ENCODE peak calls at places on chromosomes 6 and 20, in six cellular contexts. L is endodermal cell, F is HepG2, E is fibroblast of lung, N is PC-3, U is mammary epithelial cell. K is an unnamed sample.

GRCh38 chr20:61558726-61559125 is 306.7 kb downstream of the CDH4 start:
- DNase-seq in L (peak), F (no peak), E (peak), N (no peak), U (no peak), K (no peak)

GRCh38 chr20:44033344-44033743 is 118.7 kb downstream of the TOX2 start:
- DNase-seq in L (no peak), F (no peak), E (peak), N (no peak), U (no peak), K (no peak)

GRCh38 chr6:108686896-108687295 is 126.2 kb downstream of the FOXO3 start:
- DNase-seq in L (no peak), F (no peak), E (no peak), N (no peak), U (no peak), K (no peak)

GRCh38 chr6:23980965-23981364 is 145.1 kb upstream of the NRSN1 start:
- DNase-seq in L (no peak), F (no peak), E (peak), N (peak), U (no peak), K (peak)

GRCh38 chr6:13614126-13614925 is 809 bp upstream of the NOL7 start:
- DNase-seq in L (peak), F (peak), E (peak), N (peak), U (no peak), K (peak)

GRCh38 chr6:71383891-71384489 is 95.4 kb downstream of the OGFRL1 start:
- DNase-seq in L (no peak), F (peak), E (peak), N (peak), U (no peak), K (peak)

GRCh38 chr6:146813554-146813953 is 214.8 kb downstream of the ADGB start:
- DNase-seq in L (no peak), F (no peak), E (peak), N (peak), U (no peak), K (no peak)

GRCh38 chr20:20214757-20215275 is 153.1 kb upstream of the INSM1 start:
- DNase-seq in L (no peak), F (no peak), E (no peak), N (no peak), U (no peak), K (no peak)

GRCh38 chr6:24646771-24647170 is 780 bp upstream of the KIAA0319 start:
- DNase-seq in L (no peak), F (no peak), E (peak), N (peak), U (peak), K (no peak)

GRCh38 chr6:142088858-142089216 is 43.9 kb upstream of the GJE1 start:
- DNase-seq in L (peak), F (no peak), E (peak), N (peak), U (peak), K (peak)

GRCh38 chr6:107185570-107185969 is 70.3 kb upstream of the BEND3 start:
- DNase-seq in L (peak), F (peak), E (peak), N (peak), U (peak), K (peak)

GRCh38 chr6:144321839-144322591 is 36.9 kb downstream of the UTRN start:
- DNase-seq in L (peak), F (no peak), E (peak), N (peak), U (no peak), K (peak)

GRCh38 chr20:44080646-44081267 is 106.2 kb downstream of the JPH2 start:
- DNase-seq in L (peak), F (peak), E (peak), N (peak), U (peak), K (peak)

GRCh38 chr6:170480045-170480714 is 72.9 kb downstream of the PSMB1 start:
- DNase-seq in L (peak), F (no peak), E (no peak), N (no peak), U (peak), K (peak)

GRCh38 chr6:67412035-67412434 is 1223.0 kb upstream of the ADGRB3 start:
- DNase-seq in L (no peak), F (no peak), E (no peak), N (no peak), U (no peak), K (no peak)

GRCh38 chr6:119830494-119831295 is 481.1 kb upstream of the MAN1A1 start:
- DNase-seq in L (peak), F (no peak), E (no peak), N (peak), U (peak), K (no peak)

GRCh38 chr20:49747707-49748524 is 34.2 kb upstream of the B4GALT5 start:
- DNase-seq in L (peak), F (peak), E (peak), N (no peak), U (no peak), K (peak)

GRCh38 chr20:43548273-43548880 is 10.4 kb upstream of the SGK2 start:
- DNase-seq in L (no peak), F (no peak), E (no peak), N (no peak), U (no peak), K (no peak)

GRCh38 chr6:27591660-27592059 is 118.8 kb upstream of the ZNF184 start:
- DNase-seq in L (peak), F (peak), E (peak), N (peak), U (peak), K (peak)

GRCh38 chr20:31452575-31452974 is 12.1 kb downstream of the DEFB123 start:
- DNase-seq in L (no peak), F (no peak), E (peak), N (no peak), U (no peak), K (peak)

GRCh38 chr6:38273325-38273724 is 366.4 kb downstream of the BTBD9 start:
- DNase-seq in L (no peak), F (no peak), E (peak), N (no peak), U (no peak), K (peak)

GRCh38 chr20:42688576-42688975 is 501.1 kb downstream of the PTPRT start:
- DNase-seq in L (peak), F (no peak), E (no peak), N (no peak), U (no peak), K (no peak)

GRCh38 chr6:4381379-4381778 is 246.0 kb upstream of the ECI2 start:
- DNase-seq in L (no peak), F (no peak), E (peak), N (no peak), U (no peak), K (no peak)

GRCh38 chr20:55893031-55893430 is 112.3 kb downstream of the CBLN4 start:
- DNase-seq in L (no peak), F (no peak), E (no peak), N (peak), U (peak), K (no peak)

GRCh38 chr20:26214991-26215390 is 518.3 kb upstream of the ZNF337 start:
- DNase-seq in L (no peak), F (no peak), E (no peak), N (no peak), U (no peak), K (no peak)

GRCh38 chr6:12324096-12324495 is 33.9 kb downstream of the EDN1 start:
- DNase-seq in L (peak), F (peak), E (peak), N (peak), U (peak), K (peak)

GRCh38 chr6:17965397-17965796 is 22.0 kb downstream of the KIF13A start:
- DNase-seq in L (no peak), F (no peak), E (peak), N (no peak), U (no peak), K (peak)

GRCh38 chr20:21396921-21397340 is 395 bp downstream of the NKX2-4 start:
- DNase-seq in L (peak), F (no peak), E (no peak), N (no peak), U (no peak), K (peak)

GRCh38 chr6:167345960-167346359 is 21.1 kb downstream of the TTLL2 start:
- DNase-seq in L (peak), F (no peak), E (no peak), N (no peak), U (no peak), K (no peak)

GRCh38 chr6:15427360-15428070 is 181.6 kb downstream of the JARID2 start:
- DNase-seq in L (peak), F (no peak), E (no peak), N (no peak), U (peak), K (no peak)

GRCh38 chr6:79084693-79085092 is 6.6 kb upstream of the PHIP start:
- DNase-seq in L (no peak), F (peak), E (no peak), N (no peak), U (no peak), K (peak)

GRCh38 chr20:64176548-64177419 is 12.5 kb downstream of the MYT1 start:
- DNase-seq in L (peak), F (no peak), E (no peak), N (no peak), U (no peak), K (no peak)

GRCh38 chr20:32494498-32495216 is 90.5 kb downstream of the NOL4L start:
- DNase-seq in L (no peak), F (no peak), E (peak), N (no peak), U (no peak), K (no peak)

GRCh38 chr6:112244428-112244827 is 9.9 kb downstream of the LAMA4 start:
- DNase-seq in L (peak), F (no peak), E (no peak), N (no peak), U (no peak), K (no peak)
- H3K9ac ChIP-seq in L (no peak), F (no peak), E (no peak), N (no peak), U (no peak), K (peak)

GRCh38 chr20:23258747-23259121 is 91.9 kb upstream of the NXT1 start:
- DNase-seq in L (no peak), F (no peak), E (no peak), N (no peak), U (no peak), K (no peak)
- H3K9ac ChIP-seq in L (no peak), F (no peak), E (no peak), N (no peak), U (no peak), K (no peak)

DNA sequence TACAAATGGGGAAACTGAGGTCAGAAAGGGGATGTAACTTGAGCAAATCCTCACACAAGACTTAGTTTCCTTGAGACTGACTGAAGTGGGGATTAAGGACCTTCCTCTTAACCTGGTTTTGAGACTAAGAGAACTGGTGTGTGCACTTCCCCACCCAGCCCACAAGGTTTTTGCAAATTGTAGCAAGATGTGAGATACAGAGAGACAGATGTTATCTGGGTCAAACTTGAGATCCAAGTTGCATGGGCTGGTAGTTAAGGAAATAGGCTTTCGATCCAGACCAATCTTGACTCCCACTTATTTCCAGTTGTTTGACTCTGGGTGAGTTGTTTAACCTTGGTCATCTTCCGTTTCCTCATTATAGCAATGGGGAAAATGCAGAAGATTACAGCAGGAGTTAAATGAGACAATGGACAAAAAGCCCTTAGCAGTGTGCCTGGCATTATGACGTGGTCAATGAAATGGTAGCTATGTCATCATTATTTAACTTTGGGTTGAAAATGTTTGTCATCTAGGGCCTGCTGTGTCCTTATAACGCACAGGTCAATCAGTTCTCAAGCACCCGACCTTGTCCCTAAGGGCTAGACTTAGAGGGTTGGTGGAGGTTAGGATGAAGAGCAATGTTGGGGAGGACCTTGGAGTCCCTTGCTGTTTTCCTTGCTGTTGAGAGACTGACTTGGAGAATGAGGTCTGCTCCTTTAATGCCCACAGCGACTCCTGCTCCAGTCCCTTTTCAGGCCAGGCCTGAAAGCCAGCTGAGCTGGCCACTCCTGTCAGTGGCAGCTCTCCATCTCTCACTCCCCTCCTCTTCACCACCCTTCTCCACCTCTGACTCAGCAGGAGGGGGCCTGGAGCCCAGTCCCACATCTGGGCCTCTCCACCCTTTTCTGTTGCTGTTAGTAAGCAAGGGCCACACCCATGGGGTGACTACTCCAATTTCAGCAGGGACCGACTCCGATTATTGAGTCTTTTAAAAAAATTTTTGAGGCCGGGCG is 1.9 kb downstream of the SNX21 start:
- DNase-seq in L (no peak), F (no peak), E (peak), N (peak), U (no peak), K (peak)
- H3K9ac ChIP-seq in L (no peak), F (no peak), E (no peak), N (peak), U (no peak), K (peak)

DNA sequence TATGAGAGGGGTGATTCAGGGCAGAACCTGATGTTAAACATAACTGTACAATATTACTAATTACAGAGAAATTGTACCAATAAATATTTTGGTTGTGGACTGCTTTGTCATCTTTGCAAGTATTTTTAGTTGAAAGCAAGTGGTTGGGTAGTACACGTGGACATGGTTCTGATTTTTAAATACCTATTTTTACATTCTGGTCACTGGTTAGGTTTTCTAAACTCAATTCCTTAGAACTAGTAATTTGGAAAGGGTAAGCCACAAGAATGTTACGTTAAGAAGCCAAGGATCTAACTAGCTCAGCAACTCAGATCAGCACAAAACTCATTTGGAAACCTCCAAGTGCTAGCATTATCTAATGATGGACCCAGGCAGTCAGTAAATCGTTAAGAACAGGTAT is 2.7 kb downstream of the EPB41L2 start:
- DNase-seq in L (no peak), F (no peak), E (peak), N (peak), U (no peak), K (peak)
- H3K9ac ChIP-seq in L (no peak), F (peak), E (no peak), N (no peak), U (no peak), K (peak)

GRCh38 chr6:111566873-111567517 is 38.7 kb downstream of the TRAF3IP2 start:
- DNase-seq in L (no peak), F (no peak), E (peak), N (no peak), U (peak), K (no peak)
- H3K9ac ChIP-seq in L (no peak), F (no peak), E (peak), N (no peak), U (no peak), K (peak)

GRCh38 chr20:45423700-45424099 is 7.8 kb downstream of the PIGT start:
- DNase-seq in L (no peak), F (no peak), E (no peak), N (no peak), U (no peak), K (no peak)

GRCh38 chr20:45415822-45416637 is at the start of gene PIGT:
- DNase-seq in L (peak), F (peak), E (peak), N (peak), U (peak), K (peak)

GRCh38 chr20:45420125-45420524 is 4.2 kb downstream of the PIGT start:
- DNase-seq in L (no peak), F (no peak), E (no peak), N (no peak), U (no peak), K (no peak)

GRCh38 chr20:45416917-45417316 is 976 bp downstream of the PIGT start:
- DNase-seq in L (no peak), F (no peak), E (no peak), N (no peak), U (no peak), K (no peak)

DNA sequence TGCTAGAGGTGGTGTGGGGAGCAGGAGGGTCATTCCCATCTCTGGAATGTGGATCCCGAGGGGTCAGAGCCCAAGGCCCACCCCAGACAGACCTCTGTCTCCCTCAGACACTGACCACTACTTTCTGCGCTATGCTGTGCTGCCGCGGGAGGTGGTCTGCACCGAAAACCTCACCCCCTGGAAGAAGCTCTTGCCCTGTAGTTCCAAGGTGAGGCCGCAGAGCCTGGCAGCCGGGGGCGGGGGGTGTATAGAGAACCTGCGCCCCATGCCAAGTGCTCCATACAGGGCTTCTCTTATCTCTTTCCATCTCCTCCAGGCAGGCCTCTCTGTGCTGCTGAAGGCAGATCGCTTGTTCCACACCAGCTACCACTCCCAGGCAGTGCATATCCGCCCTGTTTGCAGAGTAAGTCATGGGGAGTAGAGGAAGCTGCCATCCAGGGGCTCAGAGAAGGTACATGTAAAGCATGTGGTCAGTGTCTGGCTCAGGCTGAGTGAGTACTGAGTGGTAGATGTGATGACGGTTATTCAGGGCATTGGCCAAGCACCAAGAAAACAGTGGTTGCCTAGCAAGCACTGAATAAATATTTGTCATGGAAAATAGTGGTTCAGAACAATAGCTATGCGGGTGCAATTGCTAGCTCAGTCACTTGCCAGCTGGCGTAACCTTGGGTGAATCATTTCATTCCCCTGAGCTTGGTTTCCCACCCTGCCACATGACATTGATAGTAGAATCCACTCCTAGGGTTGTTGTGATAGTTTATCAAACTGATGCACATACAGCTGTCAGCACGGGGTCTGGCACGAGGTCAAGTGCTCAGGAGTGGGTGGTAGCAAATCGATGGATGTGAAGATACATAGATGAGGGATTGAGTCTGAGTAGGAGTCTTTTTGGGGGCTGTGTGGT is 3.5 kb downstream of the PIGT start:
- DNase-seq in L (no peak), F (peak), E (peak), N (peak), U (peak), K (peak)
- H3K9ac ChIP-seq in L (no peak), F (no peak), E (no peak), N (peak), U (peak), K (no peak)

DNA sequence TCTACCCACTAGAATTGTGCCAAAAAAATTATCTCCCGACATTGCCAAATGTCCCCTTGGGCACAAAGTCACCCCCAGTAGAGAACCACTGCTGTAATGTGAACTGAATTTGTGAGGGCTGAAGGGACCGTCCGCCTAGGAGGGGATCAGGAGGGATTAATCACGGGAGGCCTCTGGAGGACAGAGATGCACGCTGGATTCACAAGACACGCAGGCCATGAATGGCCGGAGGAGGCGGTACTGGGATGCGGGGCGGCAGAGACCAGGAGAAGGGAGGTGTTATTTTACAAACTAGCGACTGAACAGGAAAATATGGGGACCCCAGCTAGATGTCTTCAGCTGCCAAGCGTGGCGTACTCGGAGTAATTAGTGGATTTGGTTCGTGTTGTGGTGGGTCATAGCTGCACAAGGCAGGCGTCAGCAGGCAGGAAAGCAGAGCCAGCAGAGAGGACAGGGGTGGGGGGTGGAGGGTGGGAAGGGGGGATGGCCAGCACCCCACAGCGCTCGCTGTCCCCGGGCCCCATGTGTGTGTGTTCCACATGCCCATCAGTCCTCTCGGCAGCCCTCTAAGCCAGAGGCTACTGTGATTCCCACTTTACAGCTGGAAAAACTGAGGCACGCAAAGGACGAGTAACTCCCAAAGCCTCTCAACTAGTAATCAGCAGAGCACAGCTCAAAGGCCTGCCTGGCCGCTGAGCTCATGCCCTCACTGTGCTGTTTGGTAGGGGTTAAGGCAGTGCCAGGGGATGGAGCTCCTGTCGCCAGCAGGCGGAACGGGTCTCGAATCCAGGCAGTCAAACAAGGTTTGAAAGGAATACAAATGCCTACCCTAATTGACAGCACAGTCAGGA is 175.0 kb downstream of the ZDHHC14 start:
- DNase-seq in L (peak), F (no peak), E (no peak), N (no peak), U (no peak), K (no peak)
- H3K9ac ChIP-seq in L (no peak), F (no peak), E (no peak), N (no peak), U (no peak), K (no peak)